ENCODE peak calls at places on chromosome 3, in four cellular contexts. X is transverse colon, Q is fibroblast of lung, Z is heart right ventricle. W is an unnamed sample.

GRCh38 chr3:120272294-120272693 is 12.7 kb downstream of the GPR156 start:
- DNase-seq in X (no peak), Z (no peak), Q (no peak), W (no peak)

GRCh38 chr3:123064506-123064905 is 2.3 kb upstream of the PDIA5 start:
- DNase-seq in Q (no peak), Z (no peak), X (no peak), W (no peak)

GRCh38 chr3:56323986-56324420 is 144.3 kb downstream of the ERC2 start:
- DNase-seq in X (no peak), Q (peak), Z (no peak), W (no peak)

GRCh38 chr3:45012577-45012976 is 13.5 kb upstream of the CLEC3B start:
- DNase-seq in Z (no peak), Q (no peak), X (no peak), W (no peak)

GRCh38 chr3:184977796-184978195 is 165.8 kb downstream of the VPS8 start:
- DNase-seq in Q (no peak), X (no peak), Z (no peak), W (no peak)

GRCh38 chr3:48432411-48433371 is 2.8 kb upstream of the PLXNB1 start:
- DNase-seq in X (peak), Q (peak), Z (no peak), W (no peak)

GRCh38 chr3:150925751-150926201 is 20.5 kb upstream of the MINDY4B start:
- DNase-seq in Q (peak), Z (peak), X (peak), W (peak)

GRCh38 chr3:129591932-129592331 is 14.5 kb downstream of the PLXND1 start:
- DNase-seq in Q (no peak), Z (no peak), X (no peak), W (no peak)

GRCh38 chr3:126678691-126679317 is 23.9 kb upstream of the TXNRD3 start:
- DNase-seq in Z (no peak), Q (no peak), X (peak), W (no peak)

GRCh38 chr3:62558549-62559112 is 185.3 kb upstream of the FEZF2 start:
- DNase-seq in Q (no peak), Z (no peak), X (no peak), W (no peak)

GRCh38 chr3:62557983-62558382 is 184.6 kb upstream of the FEZF2 start:
- DNase-seq in X (no peak), Z (no peak), Q (no peak), W (no peak)

GRCh38 chr3:62562017-62562416 is 188.7 kb upstream of the FEZF2 start:
- DNase-seq in Q (peak), Z (no peak), X (no peak), W (no peak)

GRCh38 chr3:62557450-62557849 is 184.1 kb upstream of the FEZF2 start:
- DNase-seq in Q (no peak), X (no peak), Z (no peak), W (no peak)

GRCh38 chr3:62559831-62560445 is 186.6 kb upstream of the FEZF2 start:
- DNase-seq in X (no peak), Q (peak), Z (no peak), W (no peak)
- TF ChIP-seq CTCF in X (peak), Q (peak), Z (peak), W (peak)

GRCh38 chr3:140343211-140343610 is 334.7 kb upstream of the TRIM42 start:
- DNase-seq in Z (no peak), X (no peak), Q (peak), W (no peak)

GRCh38 chr3:140341817-140342403 is 336.0 kb upstream of the TRIM42 start:
- DNase-seq in X (no peak), Z (no peak), Q (no peak), W (no peak)

GRCh38 chr3:140341213-140341612 is 336.7 kb upstream of the TRIM42 start:
- DNase-seq in X (peak), Z (no peak), Q (no peak), W (no peak)

GRCh38 chr3:140342668-140343067 is 335.2 kb upstream of the TRIM42 start:
- DNase-seq in X (no peak), Q (no peak), Z (no peak), W (no peak)

GRCh38 chr3:140338916-140339315 is 338.9 kb upstream of the TRIM42 start:
- DNase-seq in Z (no peak), Q (no peak), X (no peak), W (no peak)
- H3K27ac ChIP-seq in Z (no peak), Q (no peak), X (no peak), W (no peak)

DNA sequence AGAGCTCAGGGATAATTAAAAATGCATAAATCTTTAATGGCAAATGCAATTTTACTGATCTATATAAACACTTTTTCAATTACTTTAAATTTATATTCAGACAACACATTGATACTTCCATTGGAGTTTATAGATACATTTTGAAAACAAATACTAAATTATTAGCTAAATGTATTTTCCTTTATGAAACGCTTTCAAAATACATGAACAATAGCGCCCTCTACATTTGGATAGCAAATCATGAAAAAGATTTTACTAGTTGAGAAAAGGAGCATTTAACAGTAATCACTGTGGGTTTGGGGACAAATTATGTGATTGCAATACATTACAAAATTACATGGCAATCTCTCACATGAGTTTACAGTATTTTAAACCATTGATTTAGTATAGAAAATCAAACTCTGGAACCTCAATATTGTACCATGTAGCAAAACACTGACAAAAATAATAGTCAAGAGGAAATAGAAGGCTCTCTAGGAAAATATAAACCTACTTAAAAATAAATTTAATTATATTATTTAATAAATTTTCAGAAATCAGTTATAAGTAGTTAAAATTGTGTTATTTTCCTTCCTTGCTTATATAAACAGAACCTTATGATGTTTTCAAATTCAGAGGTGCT is 207.9 kb downstream of the ZIC1 start:
- DNase-seq in Z (no peak), X (no peak), Q (peak), W (no peak)
- TF ChIP-seq CTCF in Z (peak), X (peak), Q (no peak), W (peak)

DNA sequence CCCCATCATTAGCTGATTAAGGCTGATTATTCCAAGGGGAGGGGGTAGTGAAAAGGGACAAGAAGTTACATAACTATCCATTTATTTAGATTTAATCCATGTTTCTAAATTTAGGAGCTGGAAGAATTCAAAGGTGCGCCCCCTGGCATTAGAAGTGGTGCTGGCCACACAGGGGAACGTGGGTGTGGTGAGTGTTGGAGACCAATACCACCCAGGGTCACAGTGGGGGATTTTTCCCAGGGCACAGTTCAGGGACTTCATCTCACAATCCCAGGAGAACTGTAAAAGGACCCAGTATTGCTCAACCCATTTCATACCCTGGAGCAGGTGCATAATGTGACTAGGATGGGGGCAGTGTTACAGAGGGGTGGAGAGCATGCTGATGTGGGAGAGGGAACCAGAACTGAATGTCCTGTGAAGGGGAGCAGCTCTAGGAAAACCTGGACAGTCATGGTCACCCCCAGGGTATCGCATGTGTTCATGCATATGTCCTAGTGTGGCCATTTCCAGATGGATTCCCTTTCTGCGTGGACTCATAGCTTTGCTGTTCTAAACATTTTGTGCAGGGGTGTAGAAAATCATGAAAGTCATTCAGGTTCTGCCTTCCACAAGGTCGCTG is 110.3 kb downstream of the LSM3 start:
- DNase-seq in X (no peak), Z (no peak), Q (no peak), W (no peak)
- H3K27ac ChIP-seq in X (no peak), Z (peak), Q (no peak), W (no peak)

GRCh38 chr3:57745101-57745500 is 11.0 kb upstream of the SLMAP start:
- DNase-seq in Q (no peak), X (no peak), Z (no peak), W (no peak)
- TF ChIP-seq CTCF in Q (no peak), X (no peak), Z (no peak), W (no peak)

DNA sequence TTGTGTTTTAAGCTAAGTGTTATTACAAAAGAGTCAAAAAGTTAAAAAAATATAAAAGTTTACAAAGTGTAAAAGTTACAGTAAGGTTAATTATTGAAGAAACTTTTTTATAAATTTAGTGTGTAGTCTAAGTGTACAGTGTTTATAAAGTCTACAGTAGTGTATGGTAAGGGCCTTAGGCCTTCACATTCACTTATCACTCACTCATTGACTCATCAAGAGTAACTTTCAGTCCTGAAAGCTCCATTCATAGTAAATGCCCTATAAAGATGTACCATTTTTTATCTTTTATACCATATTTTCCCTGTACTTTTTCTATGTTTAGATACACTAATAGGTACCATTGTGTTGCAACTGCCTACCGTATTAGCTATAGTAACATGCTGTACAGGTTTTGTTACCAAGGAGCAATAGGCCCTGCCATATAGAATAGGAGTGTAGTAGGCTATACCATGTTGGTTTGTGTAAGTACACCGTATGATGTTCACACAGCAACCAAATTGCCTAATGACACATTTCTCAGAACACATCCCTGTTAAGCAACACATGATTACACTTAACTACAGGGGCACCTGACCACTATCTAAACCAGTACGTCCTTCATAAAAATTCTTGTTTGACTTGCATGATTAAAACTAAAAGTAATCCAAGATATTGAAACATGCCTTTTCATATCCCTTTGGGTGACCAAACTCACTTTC is 17.2 kb downstream of the RAD18 start:
- DNase-seq in X (no peak), Z (no peak), Q (no peak), W (no peak)
- H3K27ac ChIP-seq in X (no peak), Z (no peak), Q (no peak), W (no peak)

DNA sequence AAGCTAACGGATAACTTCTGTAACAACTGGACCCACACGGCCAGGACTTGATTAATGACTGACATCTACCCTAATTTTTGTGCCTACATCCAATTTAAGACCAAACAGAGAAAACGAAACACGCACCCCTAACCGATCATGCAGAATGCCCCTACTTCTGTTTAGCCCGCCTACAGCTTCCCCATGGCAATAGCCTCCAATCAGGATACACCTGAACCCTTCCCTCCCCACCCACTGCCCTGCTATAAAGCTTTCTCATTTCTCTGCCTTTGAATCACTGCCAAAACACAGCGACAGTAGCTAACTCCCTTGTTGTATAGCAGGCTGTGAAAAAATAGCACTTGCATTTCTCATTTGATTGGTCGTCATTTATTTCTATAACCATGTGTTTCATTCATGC is 45.2 kb upstream of the DPPA4 start:
- DNase-seq in Z (no peak), X (no peak), Q (no peak), W (no peak)
- TF ChIP-seq CTCF in Z (no peak), X (no peak), Q (no peak), W (no peak)

DNA sequence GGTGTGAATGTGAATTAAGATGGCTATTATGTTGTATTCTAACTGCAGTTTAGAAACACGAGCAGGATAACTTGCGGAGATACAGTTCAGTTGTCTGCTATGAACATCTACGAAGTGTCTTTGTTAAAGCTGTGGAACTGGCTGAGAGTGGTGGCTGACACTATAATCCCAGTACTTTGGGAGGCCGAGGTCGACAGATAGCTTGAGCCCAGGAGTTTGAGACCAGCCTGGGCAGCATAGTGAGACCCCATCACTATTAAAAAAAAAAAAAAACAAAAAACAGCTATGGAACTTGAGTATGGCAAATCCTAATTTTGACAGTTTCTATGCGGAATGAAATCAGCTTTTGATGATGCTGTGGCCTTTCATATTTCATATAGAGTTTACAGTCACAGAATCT is 1.7 kb downstream of the EAF1 start:
- DNase-seq in X (no peak), Q (no peak), Z (no peak), W (no peak)
- H3K27ac ChIP-seq in X (no peak), Q (peak), Z (no peak), W (no peak)

DNA sequence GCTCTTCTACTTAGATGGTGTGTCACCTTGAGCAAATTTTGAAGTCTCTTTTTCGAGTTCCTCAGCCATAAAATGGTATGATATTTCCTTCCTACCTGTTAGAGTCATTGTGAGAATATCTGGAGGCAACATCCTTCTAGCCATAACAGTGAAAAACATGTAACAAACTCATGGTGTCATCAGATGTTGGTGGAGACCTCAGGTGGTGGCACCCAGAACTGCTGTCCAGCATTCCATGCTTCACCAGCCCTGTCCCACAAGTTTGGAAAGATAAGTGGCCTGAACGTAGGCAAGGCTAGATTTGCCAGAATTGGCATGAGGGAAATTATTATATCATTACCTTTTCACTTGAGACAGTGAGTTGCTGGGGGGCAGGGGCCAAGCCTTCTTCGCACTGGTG is 30.4 kb downstream of the GASK1A start:
- DNase-seq in Z (no peak), Q (no peak), X (no peak), W (no peak)
- TF ChIP-seq CTCF in Z (no peak), Q (no peak), X (no peak), W (no peak)

GRCh38 chr3:175255698-175256097 is 396.6 kb downstream of the NAALADL2 start:
- DNase-seq in X (no peak), Z (no peak), Q (peak), W (no peak)

GRCh38 chr3:175260145-175260794 is 401.1 kb downstream of the NAALADL2 start:
- DNase-seq in Q (peak), Z (no peak), X (no peak), W (no peak)

DNA sequence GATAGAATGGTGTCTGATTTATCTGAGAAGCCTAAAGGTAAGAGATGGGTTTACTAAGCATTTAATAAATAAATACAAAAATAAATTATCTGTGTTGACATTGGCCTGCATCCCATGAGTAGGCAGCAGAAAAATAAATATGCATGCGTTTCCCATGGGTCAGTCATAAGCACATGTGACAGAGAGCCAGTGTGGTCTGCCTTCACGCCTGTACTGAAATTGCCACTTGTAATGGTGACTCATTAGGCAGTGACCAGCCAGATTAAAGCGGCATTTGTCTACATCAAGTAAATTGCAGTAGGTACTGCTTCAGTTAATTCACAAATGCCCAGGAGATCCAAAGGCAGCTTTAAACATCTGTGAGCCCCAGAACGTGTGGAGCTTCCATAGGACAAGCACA is 399.6 kb downstream of the NAALADL2 start:
- DNase-seq in X (no peak), Q (peak), Z (no peak), W (peak)
- H3K27ac ChIP-seq in X (no peak), Q (no peak), Z (no peak), W (no peak)